ENCODE peak calls at places on chromosomes 13 and 19, in four cellular contexts. U is uterus, Y is IMR-90, L is H1. T is an unnamed sample.

GRCh38 chr19:18922228-18922985 is 2.9 kb downstream of the DDX49 start:
- DNase-seq in U (no peak), Y (no peak), L (no peak), T (no peak)

GRCh38 chr13:98507060-98507797 is 69.7 kb downstream of the STK24 start:
- DNase-seq in U (peak), Y (no peak), L (peak), T (no peak)

GRCh38 chr13:74287672-74288169 is 153.5 kb upstream of the KLF12 start:
- DNase-seq in U (peak), Y (peak), L (no peak), T (peak)

GRCh38 chr13:34179481-34179880 is 361.5 kb downstream of the RFC3 start:
- DNase-seq in U (no peak), Y (peak), L (no peak), T (no peak)

GRCh38 chr13:49539746-49540145 is 44.0 kb downstream of the PHF11 start:
- DNase-seq in U (no peak), Y (no peak), L (no peak), T (no peak)

GRCh38 chr19:28289294-28290063 is 923.5 kb downstream of the UQCRFS1 start:
- DNase-seq in U (no peak), Y (no peak), L (no peak), T (no peak)

GRCh38 chr19:35404879-35405622 is 34.2 kb downstream of the GPR42 start:
- DNase-seq in U (no peak), Y (peak), L (no peak), T (no peak)

GRCh38 chr19:10884273-10884672 is 12.9 kb downstream of the CARM1 start:
- DNase-seq in U (peak), Y (peak), L (no peak), T (no peak)

GRCh38 chr13:98216135-98216565 is 39.1 kb upstream of the RNF113B start:
- DNase-seq in U (peak), Y (peak), L (no peak), T (no peak)

GRCh38 chr19:1045247-1045603 is 5.3 kb downstream of the ABCA7 start:
- DNase-seq in U (no peak), Y (no peak), L (no peak), T (no peak)

GRCh38 chr13:89784161-89784809 is 1563.2 kb upstream of the MIR17HG start:
- DNase-seq in U (no peak), Y (no peak), L (no peak), T (no peak)

GRCh38 chr19:58562126-58563033 is 4.0 kb upstream of the UBE2M start:
- DNase-seq in U (no peak), Y (peak), L (no peak), T (no peak)

GRCh38 chr19:50378863-50379236 is 2.6 kb downstream of the NR1H2 start:
- DNase-seq in U (no peak), Y (no peak), L (no peak), T (no peak)

GRCh38 chr19:50377517-50377916 is 1.3 kb downstream of the NR1H2 start:
- DNase-seq in U (no peak), Y (no peak), L (no peak), T (no peak)

GRCh38 chr19:50377051-50377441 is 789 bp downstream of the NR1H2 start:
- DNase-seq in U (peak), Y (no peak), L (no peak), T (no peak)

GRCh38 chr19:50378169-50378862 is 2.1 kb downstream of the NR1H2 start:
- DNase-seq in U (no peak), Y (no peak), L (no peak), T (no peak)

GRCh38 chr19:50376166-50377050 is at the start of gene NR1H2:
- DNase-seq in U (peak), Y (peak), L (peak), T (peak)
- TF ChIP-seq POLR2A in U (peak), Y (peak), L (no peak), T (no peak)

GRCh38 chr19:38736413-38737280 is 7.6 kb downstream of the CAPN12 start:
- DNase-seq in U (peak), Y (no peak), L (peak), T (peak)
- H3K4me3 ChIP-seq in U (peak), Y (no peak), L (peak), T (no peak)

GRCh38 chr19:12788025-12788681 is 3.1 kb upstream of the JUNB start:
- DNase-seq in U (no peak), Y (no peak), L (no peak), T (no peak)

GRCh38 chr19:12789904-12790619 is 1.2 kb upstream of the JUNB start:
- DNase-seq in U (peak), Y (peak), L (peak), T (peak)

GRCh38 chr19:12788682-12789097 is 2.6 kb upstream of the JUNB start:
- DNase-seq in U (peak), Y (peak), L (no peak), T (peak)

GRCh38 chr19:12790628-12791344 is 500 bp upstream of the JUNB start:
- DNase-seq in U (peak), Y (no peak), L (no peak), T (peak)

DNA sequence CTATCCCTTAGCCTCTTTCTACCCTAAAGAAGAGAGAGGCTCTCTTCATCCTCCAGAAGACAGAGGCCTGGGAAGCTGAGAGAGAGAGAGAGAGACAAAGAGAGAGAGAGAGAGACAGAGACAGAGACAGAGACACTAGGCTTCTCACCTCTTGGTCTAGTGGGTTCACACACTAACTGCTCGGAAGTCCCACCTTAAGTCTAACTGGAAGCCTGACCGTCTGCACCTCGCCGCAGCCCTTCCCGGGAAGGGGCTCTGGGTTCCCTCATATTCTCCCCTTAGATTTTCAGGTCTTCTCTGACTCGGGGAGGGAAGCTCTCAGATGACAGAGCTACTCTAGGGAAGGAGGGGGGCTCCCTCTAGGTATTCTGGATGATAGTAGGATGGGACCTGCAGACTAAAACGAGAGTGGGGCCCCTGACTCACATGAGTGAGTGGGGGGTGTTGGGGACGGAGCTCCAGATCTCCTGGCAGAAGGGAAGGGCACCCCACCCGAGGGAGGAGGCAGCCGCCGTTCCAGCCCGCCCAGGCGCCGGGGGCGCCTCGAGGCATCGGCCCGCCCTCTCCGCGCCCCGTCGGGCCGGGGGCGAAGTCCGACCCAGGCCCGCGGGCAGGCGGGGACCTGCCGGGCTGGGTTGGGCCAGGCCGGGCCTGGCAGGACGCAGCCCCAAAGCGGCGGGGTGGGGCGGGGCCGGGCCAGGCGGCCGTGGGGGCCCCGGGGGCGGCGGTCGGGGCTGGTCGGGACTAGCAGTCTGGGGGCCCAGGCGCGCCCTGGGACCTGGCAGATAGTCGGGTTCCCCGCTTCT is 2.0 kb upstream of the JUNB start:
- DNase-seq in U (peak), Y (peak), L (no peak), T (no peak)
- TF ChIP-seq POLR2A in U (no peak), Y (no peak), L (no peak), T (no peak)

GRCh38 chr19:41395355-41395754 is 1.8 kb downstream of the EXOSC5 start:
- DNase-seq in U (no peak), Y (no peak), L (no peak), T (no peak)
- H3K4me3 ChIP-seq in U (no peak), Y (no peak), L (no peak), T (no peak)

GRCh38 chr19:50362656-50363424 is 2.6 kb downstream of the NAPSA start:
- DNase-seq in U (no peak), Y (no peak), L (no peak), T (no peak)

GRCh38 chr19:50368649-50369570 is 3.5 kb upstream of the NAPSA start:
- DNase-seq in U (peak), Y (peak), L (no peak), T (peak)

GRCh38 chr19:50362030-50362412 is 3.4 kb downstream of the NAPSA start:
- DNase-seq in U (no peak), Y (no peak), L (no peak), T (no peak)

GRCh38 chr19:50361290-50362029 is 4.0 kb downstream of the NAPSA start:
- DNase-seq in U (no peak), Y (no peak), L (no peak), T (no peak)

GRCh38 chr19:50365434-50366306 is at the start of gene NAPSA:
- DNase-seq in U (no peak), Y (no peak), L (no peak), T (no peak)
- TF ChIP-seq POLR2A in U (no peak), Y (no peak), L (no peak), T (no peak)

DNA sequence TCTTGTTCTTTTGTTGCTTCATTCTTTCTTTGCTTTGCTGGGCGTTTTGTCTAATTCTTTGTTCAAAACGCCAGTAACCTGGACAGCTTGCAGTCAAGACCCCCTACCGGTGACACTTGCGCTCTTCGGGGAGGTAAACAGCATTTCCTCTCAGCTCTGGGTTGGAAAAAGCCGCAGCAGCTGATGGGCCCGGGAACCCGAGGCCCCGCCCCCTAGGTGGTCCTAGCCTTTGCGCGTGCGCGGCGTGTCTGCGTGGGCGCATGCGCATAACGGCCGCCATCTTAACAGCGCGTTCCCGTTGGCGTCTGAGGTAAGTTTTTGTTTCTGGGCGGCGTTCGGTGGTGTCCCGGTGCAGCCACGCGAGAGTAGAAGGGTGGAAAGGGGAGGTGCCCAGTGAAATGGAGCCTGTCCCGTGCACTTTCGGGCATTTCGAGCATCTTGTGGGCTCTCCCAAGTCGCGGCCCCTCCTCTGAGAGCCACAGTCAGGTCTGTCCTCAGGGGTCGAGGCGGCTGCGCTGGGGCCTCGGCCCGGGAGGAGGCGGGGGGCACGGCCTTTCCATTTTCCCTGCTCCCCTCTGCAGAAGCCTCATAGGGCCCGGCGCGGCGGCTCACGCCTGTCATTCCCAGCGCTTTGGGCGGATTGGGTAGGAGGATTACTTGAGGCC is at the start of gene ZNF559:
- DNase-seq in U (peak), Y (peak), L (peak), T (peak)
- H3K4me3 ChIP-seq in U (peak), Y (peak), L (peak), T (peak)

GRCh38 chr19:4114181-4114580 is 9.7 kb downstream of the MAP2K2 start:
- DNase-seq in U (no peak), Y (no peak), L (no peak), T (no peak)

GRCh38 chr19:4112367-4112766 is 11.6 kb downstream of the MAP2K2 start:
- DNase-seq in U (no peak), Y (no peak), L (no peak), T (no peak)

GRCh38 chr19:4115818-4116385 is 8.0 kb downstream of the MAP2K2 start:
- DNase-seq in U (no peak), Y (no peak), L (no peak), T (no peak)

GRCh38 chr19:4115050-4115817 is 8.7 kb downstream of the MAP2K2 start:
- DNase-seq in U (no peak), Y (no peak), L (no peak), T (no peak)

DNA sequence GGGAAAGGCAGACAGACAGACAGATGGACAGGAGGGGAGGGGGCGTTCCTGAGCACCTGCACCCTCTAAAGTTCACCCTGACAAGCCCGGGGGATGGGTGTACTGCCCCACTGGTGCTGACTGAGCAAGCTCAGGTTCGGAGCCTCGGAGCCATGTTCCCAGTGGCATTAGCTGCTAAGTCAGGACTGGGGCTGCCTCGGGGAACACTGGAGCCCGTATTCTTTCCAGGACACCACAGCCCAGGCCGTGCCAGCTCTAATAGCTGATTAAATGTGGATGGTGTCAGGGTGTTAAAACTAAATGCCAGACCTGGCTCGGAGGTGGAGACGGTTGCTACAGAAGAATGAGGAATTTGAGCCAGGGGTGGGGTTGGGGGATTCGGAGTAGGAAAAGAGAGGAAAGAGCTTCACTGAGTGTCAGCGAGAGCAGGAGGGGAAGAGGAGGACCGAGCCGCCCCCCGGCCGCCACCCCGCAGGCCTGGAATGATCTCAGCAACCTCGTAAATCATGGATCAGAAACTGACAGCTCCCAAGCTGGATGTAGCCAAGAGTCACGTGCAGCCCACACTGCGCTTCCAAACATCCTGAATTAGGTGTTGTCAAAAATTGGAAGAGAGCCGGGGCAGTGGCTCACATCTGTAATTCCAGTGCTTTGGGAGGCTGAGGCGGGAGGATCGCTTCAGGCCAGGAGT is 10.4 kb downstream of the MAP2K2 start:
- DNase-seq in U (no peak), Y (no peak), L (no peak), T (no peak)
- TF ChIP-seq POLR2A in U (no peak), Y (no peak), L (no peak), T (no peak)

T was measured in lower leg skin.